ENCODE peak calls at places on chromosomes 16 and 17, in seven cellular contexts. X is foreskin keratinocyte, R is transverse colon, I is uterus, K is heart right ventricle, H is RWPE1, E is A549. Y is an unnamed sample.

GRCh38 chr17:1180958-1181768 is 1.4 kb upstream of the ABR start:
- DNase-seq in X (no peak), R (no peak), I (no peak), K (no peak), H (no peak), E (no peak), Y (no peak)

GRCh38 chr16:78134944-78135619 is 35.6 kb downstream of the WWOX start:
- DNase-seq in X (no peak), R (no peak), I (no peak), K (no peak), H (no peak), E (no peak), Y (no peak)

GRCh38 chr17:29568331-29569244 is at the start of gene TP53I13:
- DNase-seq in X (peak), R (peak), I (peak), K (peak), H (peak), E (peak), Y (peak)

GRCh38 chr17:73956595-73957465 is 246.6 kb upstream of the RPL38 start:
- DNase-seq in X (no peak), R (peak), I (no peak), K (peak), H (peak), E (peak), Y (peak)

GRCh38 chr17:74373838-74374606 is 6.7 kb downstream of the GPR142 start:
- DNase-seq in X (no peak), R (peak), I (no peak), K (no peak), H (no peak), E (no peak), Y (peak)

GRCh38 chr16:17676171-17676570 is 205.4 kb upstream of the XYLT1 start:
- DNase-seq in X (no peak), R (no peak), I (no peak), K (no peak), H (no peak), E (no peak), Y (no peak)

GRCh38 chr16:27706803-27707685 is 157.1 kb downstream of the KATNIP start:
- DNase-seq in X (no peak), R (no peak), I (no peak), K (no peak), H (no peak), E (no peak), Y (no peak)

GRCh38 chr17:30290696-30291570 is 811 bp downstream of the BLMH start:
- DNase-seq in X (peak), R (peak), I (peak), K (peak), H (peak), E (peak), Y (peak)

GRCh38 chr17:78613423-78613822 is 36.2 kb upstream of the DNAH17 start:
- DNase-seq in X (no peak), R (no peak), I (no peak), K (no peak), H (no peak), E (no peak), Y (no peak)

GRCh38 chr16:54582631-54583250 is 296.2 kb upstream of the IRX3 start:
- DNase-seq in X (no peak), R (no peak), I (no peak), K (no peak), H (no peak), E (no peak), Y (no peak)

GRCh38 chr17:65696739-65697394 is 135.4 kb upstream of the AXIN2 start:
- DNase-seq in X (no peak), R (no peak), I (no peak), K (no peak), H (no peak), E (no peak), Y (no peak)

GRCh38 chr17:28828294-28829040 is 14.1 kb downstream of the FAM222B start:
- DNase-seq in X (no peak), R (no peak), I (no peak), K (no peak), H (no peak), E (no peak), Y (no peak)

DNA sequence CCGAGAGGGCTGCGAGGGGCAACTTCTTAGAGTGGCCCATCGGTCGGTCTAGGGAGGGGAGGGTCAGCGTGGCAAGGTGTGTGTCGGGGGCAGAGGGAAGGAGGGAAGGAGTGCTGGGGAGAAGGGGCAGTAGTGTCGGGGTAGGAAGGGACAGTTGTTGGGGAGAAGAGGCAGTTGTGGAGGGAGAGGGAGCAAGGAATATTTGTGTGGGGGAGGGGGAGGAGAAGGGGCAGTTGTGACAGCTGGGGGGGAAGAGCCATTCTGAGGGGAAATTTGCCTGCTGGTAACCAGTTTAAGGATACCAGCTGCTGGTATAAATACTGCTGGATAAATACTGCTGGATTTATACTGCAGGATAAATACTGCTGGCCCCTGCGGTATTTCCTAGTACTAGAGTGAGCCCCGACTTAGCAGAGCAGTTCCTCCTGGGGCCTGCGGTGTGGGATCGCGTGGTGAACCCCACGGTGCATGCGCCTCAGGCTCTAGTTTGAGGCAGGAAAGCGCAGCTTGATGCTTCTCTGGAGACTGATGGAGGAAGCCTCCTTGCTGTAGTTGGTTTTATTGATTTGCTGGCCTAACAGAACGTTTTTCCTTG is 309 bp downstream of the DNAH2 start:
- DNase-seq in X (no peak), R (no peak), I (no peak), K (no peak), H (no peak), E (peak), Y (no peak)
- H3K27ac ChIP-seq in X (no peak), R (no peak), I (peak), K (no peak), H (peak), E (peak), Y (no peak)

GRCh38 chr16:84340305-84341040 is 27.9 kb upstream of the ATP2C2 start:
- DNase-seq in X (peak), R (peak), I (no peak), K (no peak), H (peak), E (peak), Y (peak)
- TF ChIP-seq CTCF in X (no peak), R (peak), I (no peak), K (no peak), H (no peak), E (no peak), Y (no peak)

GRCh38 chr17:32243712-32244111 is 21.9 kb upstream of the RHBDL3 start:
- DNase-seq in X (no peak), R (no peak), I (no peak), K (no peak), H (no peak), E (no peak), Y (no peak)
- H3K27ac ChIP-seq in X (no peak), R (no peak), I (no peak), K (no peak), H (no peak), E (no peak), Y (no peak)

GRCh38 chr16:8885674-8886592 is 3.8 kb downstream of the LITAFD start:
- DNase-seq in X (peak), R (peak), I (no peak), K (no peak), H (no peak), E (no peak), Y (no peak)
- TF ChIP-seq CTCF in X (peak), R (no peak), I (no peak), K (no peak), H (no peak), E (no peak), Y (no peak)

DNA sequence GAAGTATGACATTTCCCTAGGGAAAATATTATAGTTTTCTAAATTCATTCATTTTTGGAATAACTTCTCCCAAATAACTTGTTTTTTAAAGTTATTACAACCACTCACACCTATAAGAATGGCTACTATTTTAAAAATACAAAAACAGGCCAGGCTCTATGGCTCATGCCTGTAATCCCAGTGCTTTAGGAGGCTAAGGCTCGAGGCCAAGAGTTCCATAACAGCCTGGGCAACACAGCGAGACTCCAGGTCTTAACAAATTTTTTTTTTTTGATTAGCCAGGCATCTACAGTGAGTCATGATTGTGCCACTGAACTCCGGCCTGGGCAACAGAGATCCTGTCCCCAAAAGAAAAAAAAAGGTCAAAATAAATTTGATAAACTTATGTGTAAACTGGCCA is 43.6 kb upstream of the YPEL2 start:
- DNase-seq in X (no peak), R (no peak), I (no peak), K (no peak), H (no peak), E (no peak), Y (no peak)
- H3K27ac ChIP-seq in X (no peak), R (no peak), I (no peak), K (no peak), H (no peak), E (no peak), Y (no peak)

DNA sequence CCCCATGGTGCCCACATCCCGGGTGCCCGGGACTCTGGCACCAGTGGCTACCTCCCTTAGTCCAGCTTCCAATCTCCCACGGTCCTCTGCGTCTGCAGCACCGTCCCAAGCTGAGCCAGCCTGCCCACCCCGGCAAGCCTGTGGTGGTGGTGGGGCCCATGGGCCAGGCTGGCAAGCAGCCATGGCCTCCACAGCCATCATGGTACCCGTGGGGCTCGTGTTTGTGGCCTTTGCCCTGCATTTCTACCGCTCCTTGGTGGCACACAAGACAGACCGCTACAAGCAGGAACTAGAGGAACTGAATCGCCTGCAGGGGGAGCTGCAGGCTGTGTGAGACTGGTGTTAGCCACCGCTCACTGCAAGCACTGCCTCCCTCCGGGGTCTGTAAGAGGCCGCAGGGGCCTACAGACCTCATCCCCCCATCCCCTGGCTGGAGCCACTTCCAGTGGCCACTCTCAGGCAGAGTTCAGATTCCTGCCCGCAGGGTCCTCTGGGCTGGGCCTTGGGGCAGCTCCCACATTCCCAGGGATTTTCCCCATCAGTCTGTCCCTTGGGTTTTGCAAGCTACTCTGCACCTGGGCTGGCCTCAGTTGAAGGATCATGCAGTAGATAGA is 3.9 kb upstream of the SETD1A start:
- DNase-seq in X (peak), R (peak), I (peak), K (peak), H (no peak), E (peak), Y (peak)
- TF ChIP-seq CTCF in X (peak), R (peak), I (peak), K (peak), H (peak), E (peak), Y (peak)

DNA sequence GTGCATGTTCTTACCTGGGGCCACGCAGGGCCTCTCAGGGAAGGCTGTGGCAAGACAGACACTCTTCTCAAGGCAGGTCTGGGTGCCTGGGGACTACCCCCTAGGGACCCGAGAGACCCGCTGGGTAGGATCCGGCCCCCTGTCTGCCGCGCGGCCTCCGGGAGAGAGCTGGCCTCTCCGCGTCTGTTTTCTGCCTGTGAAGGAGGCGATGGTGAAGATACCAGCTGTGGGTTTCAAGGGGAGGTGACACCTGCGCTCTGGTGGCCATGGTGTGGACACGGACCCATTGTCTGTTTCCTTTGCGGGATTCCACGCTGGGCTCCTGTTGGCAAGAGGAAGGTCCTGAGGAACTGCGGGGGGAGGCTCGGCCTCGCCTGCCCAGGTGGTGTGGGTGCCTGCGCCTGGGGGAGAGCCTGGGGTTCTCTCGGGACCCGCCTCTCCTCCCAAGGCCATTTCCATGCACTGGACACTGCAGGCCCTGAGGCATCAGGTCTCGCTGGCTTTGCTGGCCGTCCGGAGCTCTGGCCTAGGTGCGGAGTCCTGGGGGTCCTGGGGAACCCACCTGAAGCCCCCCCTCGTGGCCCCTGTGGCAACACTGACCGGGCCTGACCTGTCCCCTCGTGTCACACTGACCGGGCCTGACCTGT is 12.2 kb upstream of the METRNL start:
- DNase-seq in X (no peak), R (peak), I (peak), K (peak), H (no peak), E (no peak), Y (no peak)
- H3K27ac ChIP-seq in X (no peak), R (no peak), I (no peak), K (no peak), H (no peak), E (no peak), Y (no peak)

DNA sequence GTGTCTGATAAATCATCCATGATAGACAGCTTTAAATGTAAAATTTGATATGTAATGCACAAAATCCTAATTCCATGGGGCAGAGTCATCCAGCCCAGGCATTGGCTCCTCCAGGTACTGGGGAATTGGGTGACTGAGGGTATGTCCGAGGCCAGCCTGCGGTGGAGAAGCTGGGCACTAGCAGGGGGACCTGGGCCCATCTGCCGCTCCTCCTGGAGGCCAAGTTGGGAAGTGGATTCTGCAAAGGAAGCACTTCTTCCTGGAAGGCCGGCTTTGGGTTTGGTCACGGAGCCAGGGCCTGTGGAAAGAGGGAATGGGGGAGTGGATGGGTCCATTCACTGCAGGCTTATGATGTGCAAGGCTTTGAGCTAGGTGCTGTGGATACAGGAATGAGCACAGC is 85.8 kb downstream of the GNAO1 start:
- DNase-seq in X (no peak), R (no peak), I (no peak), K (no peak), H (no peak), E (peak), Y (no peak)
- TF ChIP-seq CTCF in X (no peak), R (peak), I (no peak), K (peak), H (no peak), E (no peak), Y (no peak)

GRCh38 chr17:76682306-76682705 is 28.5 kb downstream of the MXRA7 start:
- DNase-seq in X (no peak), R (no peak), I (peak), K (peak), H (no peak), E (no peak), Y (no peak)

GRCh38 chr17:76683011-76683755 is 27.6 kb downstream of the MXRA7 start:
- DNase-seq in X (no peak), R (no peak), I (no peak), K (no peak), H (no peak), E (no peak), Y (no peak)

GRCh38 chr17:76679242-76679641 is 31.5 kb downstream of the MXRA7 start:
- DNase-seq in X (no peak), R (no peak), I (no peak), K (no peak), H (no peak), E (no peak), Y (no peak)

GRCh38 chr17:76683921-76684745 is 26.6 kb downstream of the MXRA7 start:
- DNase-seq in X (no peak), R (no peak), I (no peak), K (no peak), H (no peak), E (no peak), Y (no peak)

GRCh38 chr17:76681222-76682137 is 29.3 kb downstream of the MXRA7 start:
- DNase-seq in X (peak), R (peak), I (peak), K (peak), H (peak), E (peak), Y (peak)
- H3K27ac ChIP-seq in X (no peak), R (peak), I (peak), K (peak), H (peak), E (no peak), Y (no peak)